ENCODE peak calls at places on chromosomes 6 and 20, in seven cellular contexts. F, M, R, D, Q, Z and K are unnamed samples. For H3K4me1, the result is how much of the 10 kb centered on the place peaks cover.

GRCh38 chr6:3408665-3409064 is 48.2 kb downstream of the SLC22A23 start:
- DNase-seq in F (no peak), M (no peak), R (no peak), D (no peak), Q (no peak), Z (no peak), K (no peak)

GRCh38 chr20:62776692-62777527 is 19.4 kb upstream of the MRGBP start:
- DNase-seq in F (no peak), M (no peak), R (peak), D (no peak), Q (peak), Z (no peak), K (no peak)

GRCh38 chr6:11929451-11929850 is 82.7 kb upstream of the HIVEP1 start:
- DNase-seq in F (no peak), M (no peak), R (no peak), D (no peak), Q (no peak), Z (no peak), K (no peak)

GRCh38 chr6:153048631-153049030 is 46.1 kb upstream of the MTRF1L start:
- DNase-seq in F (no peak), M (no peak), R (no peak), D (no peak), Q (no peak), Z (no peak), K (no peak)

GRCh38 chr20:47335251-47336012 is 21.1 kb downstream of the ZMYND8 start:
- DNase-seq in F (no peak), M (peak), R (no peak), D (no peak), Q (no peak), Z (no peak), K (no peak)

GRCh38 chr6:372336-372911 is 19.1 kb upstream of the IRF4 start:
- DNase-seq in F (no peak), M (no peak), R (no peak), D (peak), Q (no peak), Z (no peak), K (no peak)

GRCh38 chr6:150391890-150392289 is 23.1 kb downstream of the IYD start:
- DNase-seq in F (no peak), M (no peak), R (no peak), D (no peak), Q (peak), Z (no peak), K (no peak)

GRCh38 chr6:108627692-108628565 is 67.2 kb downstream of the FOXO3 start:
- DNase-seq in F (no peak), M (peak), R (no peak), D (no peak), Q (no peak), Z (no peak), K (no peak)

GRCh38 chr20:25356294-25356933 is 34.2 kb downstream of the ABHD12 start:
- DNase-seq in F (no peak), M (no peak), R (no peak), D (no peak), Q (no peak), Z (no peak), K (no peak)

GRCh38 chr20:20083796-20084195 is 31.5 kb downstream of the CFAP61 start:
- DNase-seq in F (no peak), M (peak), R (peak), D (no peak), Q (peak), Z (no peak), K (no peak)

GRCh38 chr6:79895382-79896100 is 51.8 kb downstream of the ELOVL4 start:
- DNase-seq in F (no peak), M (peak), R (no peak), D (no peak), Q (no peak), Z (no peak), K (no peak)

GRCh38 chr20:1855113-1855512 is 40.1 kb upstream of the SIRPA start:
- DNase-seq in F (no peak), M (no peak), R (no peak), D (no peak), Q (no peak), Z (no peak), K (no peak)

GRCh38 chr20:24736131-24736843 is 212.8 kb upstream of the CST7 start:
- DNase-seq in F (no peak), M (peak), R (no peak), D (no peak), Q (no peak), Z (no peak), K (no peak)

GRCh38 chr20:63735859-63736718 is at the start of gene LIME1:
- DNase-seq in F (peak), M (no peak), R (peak), D (peak), Q (no peak), Z (no peak), K (no peak)

GRCh38 chr6:20409427-20409971 is 7.8 kb downstream of the E2F3 start:
- DNase-seq in F (no peak), M (peak), R (no peak), D (no peak), Q (no peak), Z (no peak), K (no peak)

GRCh38 chr6:36387440-36388303 is at the start of gene ETV7:
- DNase-seq in F (no peak), M (peak), R (no peak), D (peak), Q (no peak), Z (peak), K (no peak)

GRCh38 chr20:22795897-22796296 is 211.5 kb upstream of the FOXA2 start:
- DNase-seq in F (no peak), M (peak), R (no peak), D (no peak), Q (peak), Z (peak), K (peak)

GRCh38 chr6:111844921-111845320 is 28.3 kb downstream of the FYN start:
- DNase-seq in F (no peak), M (peak), R (no peak), D (no peak), Q (no peak), Z (no peak), K (no peak)

GRCh38 chr6:10511477-10511876 is 9.7 kb upstream of the GCNT2 start:
- DNase-seq in F (no peak), M (peak), R (no peak), D (no peak), Q (no peak), Z (no peak), K (no peak)

GRCh38 chr20:57205625-57206219 is 60.7 kb downstream of the BMP7 start:
- DNase-seq in F (no peak), M (peak), R (no peak), D (no peak), Q (peak), Z (no peak), K (no peak)

GRCh38 chr6:137867685-137868509 is 838 bp downstream of the TNFAIP3 start:
- DNase-seq in F (peak), M (no peak), R (peak), D (peak), Q (no peak), Z (peak), K (peak)

GRCh38 chr6:146856296-146856695 is 257.5 kb downstream of the ADGB start:
- DNase-seq in F (no peak), M (no peak), R (no peak), D (no peak), Q (no peak), Z (no peak), K (no peak)

GRCh38 chr20:12982098-12982497 is 26.7 kb upstream of the SPTLC3 start:
- DNase-seq in F (no peak), M (no peak), R (no peak), D (no peak), Q (no peak), Z (no peak), K (no peak)

GRCh38 chr6:125020385-125020784 is 58.1 kb downstream of the RNF217 start:
- DNase-seq in F (no peak), M (peak), R (no peak), D (no peak), Q (no peak), Z (no peak), K (no peak)

GRCh38 chr6:79494841-79495240 is 42.4 kb downstream of the LCA5 start:
- DNase-seq in F (no peak), M (no peak), R (no peak), D (no peak), Q (no peak), Z (no peak), K (no peak)

GRCh38 chr6:170137176-170137891 is 153.5 kb downstream of the DLL1 start:
- DNase-seq in F (peak), M (no peak), R (no peak), D (no peak), Q (no peak), Z (peak), K (peak)

GRCh38 chr6:141965016-141965545 is 167.6 kb upstream of the GJE1 start:
- DNase-seq in F (no peak), M (no peak), R (no peak), D (no peak), Q (no peak), Z (no peak), K (no peak)

GRCh38 chr6:115796061-115796460 is 264.6 kb downstream of the FRK start:
- DNase-seq in F (no peak), M (no peak), R (no peak), D (no peak), Q (no peak), Z (no peak), K (no peak)

GRCh38 chr6:24859132-24859531 is 60.4 kb upstream of the ARMH2 start:
- DNase-seq in F (no peak), M (no peak), R (no peak), D (no peak), Q (no peak), Z (no peak), K (no peak)

GRCh38 chr6:43461936-43462335 is 6.6 kb upstream of the DLK2 start:
- DNase-seq in F (no peak), M (no peak), R (no peak), D (no peak), Q (no peak), Z (no peak), K (no peak)

GRCh38 chr20:33927703-33928102 is 66.0 kb upstream of the RALY start:
- DNase-seq in F (no peak), M (no peak), R (no peak), D (no peak), Q (no peak), Z (no peak), K (no peak)

GRCh38 chr6:90536516-90536915 is 50.4 kb downstream of the MAP3K7 start:
- DNase-seq in F (no peak), M (no peak), R (no peak), D (no peak), Q (no peak), Z (no peak), K (no peak)

GRCh38 chr6:48957781-48958180 is 505.3 kb downstream of the MMUT start:
- DNase-seq in F (no peak), M (no peak), R (no peak), D (no peak), Q (no peak), Z (no peak), K (no peak)

GRCh38 chr6:167733740-167734661 is 92.7 kb upstream of the AFDN start:
- DNase-seq in F (no peak), M (peak), R (no peak), D (no peak), Q (no peak), Z (no peak), K (no peak)

GRCh38 chr6:357261-357790 is 34.2 kb upstream of the IRF4 start:
- DNase-seq in F (no peak), M (no peak), R (no peak), D (no peak), Q (no peak), Z (no peak), K (no peak)

GRCh38 chr6:141539617-141540016 is 593.1 kb upstream of the GJE1 start:
- DNase-seq in F (no peak), M (peak), R (no peak), D (no peak), Q (no peak), Z (no peak), K (no peak)

GRCh38 chr6:16681260-16681873 is 79.9 kb downstream of the ATXN1 start:
- DNase-seq in F (peak), M (peak), R (no peak), D (no peak), Q (peak), Z (no peak), K (peak)

GRCh38 chr6:144722214-144722737 is 437.1 kb downstream of the UTRN start:
- DNase-seq in F (no peak), M (peak), R (no peak), D (no peak), Q (no peak), Z (no peak), K (no peak)

GRCh38 chr6:10177703-10178102 is 237.2 kb downstream of the TFAP2A start:
- DNase-seq in F (no peak), M (peak), R (no peak), D (no peak), Q (peak), Z (no peak), K (no peak)

GRCh38 chr20:43570496-43570895 is 11.7 kb downstream of the SGK2 start:
- DNase-seq in F (no peak), M (no peak), R (no peak), D (no peak), Q (no peak), Z (no peak), K (no peak)

GRCh38 chr6:26043389-26044139 is 43.7 kb upstream of the HFE start:
- DNase-seq in F (peak), M (peak), R (peak), D (no peak), Q (peak), Z (peak), K (peak)
- H3K4me1 ChIP-seq in F (under half), M (under half), R (under half), D (under half), Q (under half), Z (under half), K (under half)

GRCh38 chr20:50446351-50447101 is 63.7 kb upstream of the PTPN1 start:
- DNase-seq in F (no peak), M (no peak), R (no peak), D (no peak), Q (no peak), Z (no peak), K (no peak)

GRCh38 chr20:50439539-50440453 is 70.4 kb upstream of the PTPN1 start:
- DNase-seq in F (peak), M (no peak), R (no peak), D (no peak), Q (no peak), Z (no peak), K (no peak)

GRCh38 chr20:50445367-50446151 is 64.6 kb upstream of the PTPN1 start:
- DNase-seq in F (no peak), M (no peak), R (no peak), D (no peak), Q (no peak), Z (no peak), K (no peak)

GRCh38 chr20:50438986-50439407 is 71.2 kb upstream of the PTPN1 start:
- DNase-seq in F (no peak), M (peak), R (no peak), D (no peak), Q (peak), Z (no peak), K (no peak)

DNA sequence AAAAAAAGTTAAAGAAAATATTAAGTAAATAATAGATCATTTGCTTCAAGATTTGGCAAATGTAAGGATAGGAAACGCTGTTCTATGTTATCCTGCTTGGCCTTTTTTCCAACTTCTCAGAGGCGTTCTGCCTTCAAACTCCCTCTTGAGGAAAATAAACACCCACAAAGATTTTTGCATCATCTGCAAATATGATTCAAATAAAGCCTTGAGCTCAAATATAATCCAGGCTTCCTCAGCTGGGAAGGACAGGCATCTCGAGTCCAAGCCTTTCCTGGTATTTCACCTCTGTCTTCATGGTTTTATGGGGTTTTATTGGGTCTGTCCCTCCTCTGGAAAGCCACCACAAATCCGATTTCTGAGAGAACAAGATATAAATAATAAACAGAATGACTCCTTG is 67.7 kb upstream of the PTPN1 start:
- DNase-seq in F (no peak), M (no peak), R (no peak), D (no peak), Q (no peak), Z (no peak), K (no peak)
- H3K27ac ChIP-seq in F (no peak), M (peak), R (no peak), D (no peak), Q (peak), Z (peak), K (no peak)

GRCh38 chr6:123383718-123384117 is 253.0 kb downstream of the TRDN start:
- DNase-seq in F (no peak), M (no peak), R (no peak), D (no peak), Q (no peak), Z (no peak), K (no peak)
- H3K4me3 ChIP-seq in F (no peak), M (no peak), R (no peak), D (no peak), Q (no peak), Z (no peak), K (no peak)

GRCh38 chr6:106143582-106144139 is 57.5 kb downstream of the PRDM1 start:
- DNase-seq in F (no peak), M (no peak), R (no peak), D (no peak), Q (no peak), Z (no peak), K (no peak)

GRCh38 chr6:106141441-106142237 is 55.5 kb downstream of the PRDM1 start:
- DNase-seq in F (no peak), M (peak), R (peak), D (no peak), Q (no peak), Z (no peak), K (no peak)

GRCh38 chr6:106145144-106145543 is 59.0 kb downstream of the PRDM1 start:
- DNase-seq in F (no peak), M (no peak), R (no peak), D (no peak), Q (no peak), Z (no peak), K (no peak)

GRCh38 chr6:106145741-106146227 is 59.6 kb downstream of the PRDM1 start:
- DNase-seq in F (no peak), M (peak), R (no peak), D (no peak), Q (no peak), Z (no peak), K (no peak)

GRCh38 chr6:106142876-106143431 is 56.8 kb downstream of the PRDM1 start:
- DNase-seq in F (no peak), M (no peak), R (no peak), D (no peak), Q (no peak), Z (no peak), K (no peak)
- H3K4me1 ChIP-seq in F (under half), M (under half), R (under half), D (under half), Q (under half), Z (under half), K (under half)

GRCh38 chr6:35367646-35368037 is 25.3 kb downstream of the PPARD start:
- DNase-seq in F (peak), M (no peak), R (no peak), D (no peak), Q (no peak), Z (no peak), K (no peak)
- H3K27ac ChIP-seq in F (peak), M (peak), R (peak), D (no peak), Q (peak), Z (peak), K (no peak)

DNA sequence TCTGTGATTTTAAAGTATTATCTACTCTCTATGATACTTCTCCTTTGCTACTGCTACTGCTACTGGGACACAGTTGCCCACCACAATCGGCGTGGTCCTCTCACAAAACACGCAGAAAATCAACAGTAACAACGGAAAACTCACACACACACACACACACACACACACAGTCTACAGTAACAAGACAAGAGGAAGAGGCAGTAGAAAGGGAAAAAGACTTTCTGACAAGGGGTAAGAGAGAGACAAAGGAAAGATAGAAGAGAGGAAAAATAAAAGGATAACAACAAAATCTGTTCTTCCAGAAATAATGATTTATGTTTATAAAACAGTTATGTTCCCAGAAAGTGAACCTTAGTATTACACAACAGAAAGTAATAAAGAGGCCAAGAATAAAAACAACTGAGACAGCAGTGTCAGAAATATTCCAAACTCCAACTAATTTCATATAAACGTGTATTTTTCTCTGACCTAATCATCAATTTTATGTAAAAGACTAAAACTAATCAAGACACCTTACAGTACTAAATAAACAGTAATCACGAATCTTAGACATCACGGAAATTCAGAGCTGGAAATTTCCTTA is 2.9 kb downstream of the RANBP9 start:
- DNase-seq in F (no peak), M (peak), R (no peak), D (no peak), Q (no peak), Z (no peak), K (no peak)
- H3K4me3 ChIP-seq in F (peak), M (peak), R (peak), D (peak), Q (peak), Z (peak), K (peak)